ENCODE peak calls at places on chromosome 3, in seven cellular contexts. One of them, this sample, is unnamed.

GRCh38 chr3:44529927-44530326 is 25.1 kb upstream of the ZKSCAN7 start:
- DNase-seq in cardiac fibroblast: peak
- DNase-seq in retinal pigment epithelial cell: no peak
- DNase-seq in tibial artery: no peak
- DNase-seq in IMR-90: peak
- DNase-seq in fibroblast of pulmonary artery: peak
- DNase-seq in coronary artery: no peak
- DNase-seq in this sample: no peak

GRCh38 chr3:193674714-193675113 is 81.7 kb downstream of the OPA1 start:
- DNase-seq in cardiac fibroblast: no peak
- DNase-seq in retinal pigment epithelial cell: no peak
- DNase-seq in IMR-90: no peak
- DNase-seq in fibroblast of pulmonary artery: no peak
- DNase-seq in coronary artery: no peak
- DNase-seq in tibial artery: no peak
- DNase-seq in this sample: no peak

GRCh38 chr3:174253221-174253620 is 605.9 kb upstream of the NAALADL2 start:
- DNase-seq in coronary artery: no peak
- DNase-seq in cardiac fibroblast: no peak
- DNase-seq in fibroblast of pulmonary artery: no peak
- DNase-seq in retinal pigment epithelial cell: no peak
- DNase-seq in IMR-90: no peak
- DNase-seq in tibial artery: no peak
- DNase-seq in this sample: no peak

GRCh38 chr3:52339612-52340011 is 23.5 kb downstream of the DNAH1 start:
- DNase-seq in tibial artery: no peak
- DNase-seq in IMR-90: peak
- DNase-seq in fibroblast of pulmonary artery: peak
- DNase-seq in coronary artery: no peak
- DNase-seq in retinal pigment epithelial cell: peak
- DNase-seq in cardiac fibroblast: peak
- DNase-seq in this sample: peak

GRCh38 chr3:14156201-14156600 is 22.2 kb downstream of the XPC start:
- DNase-seq in tibial artery: no peak
- DNase-seq in coronary artery: no peak
- DNase-seq in IMR-90: no peak
- DNase-seq in fibroblast of pulmonary artery: no peak
- DNase-seq in retinal pigment epithelial cell: no peak
- DNase-seq in cardiac fibroblast: no peak
- DNase-seq in this sample: no peak

GRCh38 chr3:10387881-10388621 is 67.1 kb upstream of the SEC13 start:
- DNase-seq in coronary artery: no peak
- DNase-seq in IMR-90: peak
- DNase-seq in cardiac fibroblast: peak
- DNase-seq in fibroblast of pulmonary artery: peak
- DNase-seq in tibial artery: no peak
- DNase-seq in retinal pigment epithelial cell: no peak
- DNase-seq in this sample: no peak

GRCh38 chr3:119600732-119601131 is 3.0 kb downstream of the PLA1A start:
- DNase-seq in cardiac fibroblast: no peak
- DNase-seq in retinal pigment epithelial cell: no peak
- DNase-seq in coronary artery: no peak
- DNase-seq in fibroblast of pulmonary artery: no peak
- DNase-seq in IMR-90: no peak
- DNase-seq in tibial artery: no peak
- DNase-seq in this sample: no peak

GRCh38 chr3:23805881-23806321 is at the start of gene UBE2E1:
- DNase-seq in tibial artery: peak
- DNase-seq in cardiac fibroblast: peak
- DNase-seq in IMR-90: peak
- DNase-seq in coronary artery: peak
- DNase-seq in fibroblast of pulmonary artery: peak
- DNase-seq in retinal pigment epithelial cell: no peak
- DNase-seq in this sample: peak

GRCh38 chr3:12180218-12180617 is 21.5 kb upstream of the TIMP4 start:
- DNase-seq in fibroblast of pulmonary artery: peak
- DNase-seq in tibial artery: peak
- DNase-seq in cardiac fibroblast: peak
- DNase-seq in coronary artery: peak
- DNase-seq in retinal pigment epithelial cell: peak
- DNase-seq in IMR-90: peak
- DNase-seq in this sample: no peak

GRCh38 chr3:50605901-50606326 is 5.7 kb downstream of the CISH start:
- DNase-seq in retinal pigment epithelial cell: no peak
- DNase-seq in tibial artery: no peak
- DNase-seq in IMR-90: no peak
- DNase-seq in cardiac fibroblast: no peak
- DNase-seq in fibroblast of pulmonary artery: no peak
- DNase-seq in coronary artery: no peak
- DNase-seq in this sample: peak

GRCh38 chr3:171417813-171418212 is 42.4 kb downstream of the TNIK start:
- DNase-seq in fibroblast of pulmonary artery: peak
- DNase-seq in retinal pigment epithelial cell: peak
- DNase-seq in cardiac fibroblast: peak
- DNase-seq in tibial artery: no peak
- DNase-seq in IMR-90: peak
- DNase-seq in coronary artery: no peak
- DNase-seq in this sample: no peak

GRCh38 chr3:60403866-60404265 is 847.4 kb downstream of the FHIT start:
- DNase-seq in fibroblast of pulmonary artery: no peak
- DNase-seq in IMR-90: peak
- DNase-seq in tibial artery: no peak
- DNase-seq in retinal pigment epithelial cell: no peak
- DNase-seq in coronary artery: no peak
- DNase-seq in cardiac fibroblast: no peak
- DNase-seq in this sample: no peak

GRCh38 chr3:192188218-192188835 is 539.0 kb downstream of the FGF12 start:
- DNase-seq in cardiac fibroblast: peak
- DNase-seq in IMR-90: peak
- DNase-seq in fibroblast of pulmonary artery: peak
- DNase-seq in tibial artery: no peak
- DNase-seq in retinal pigment epithelial cell: peak
- DNase-seq in coronary artery: no peak
- DNase-seq in this sample: no peak

GRCh38 chr3:126658584-126658983 is 3.7 kb upstream of the TXNRD3 start:
- DNase-seq in tibial artery: no peak
- DNase-seq in coronary artery: no peak
- DNase-seq in fibroblast of pulmonary artery: no peak
- DNase-seq in retinal pigment epithelial cell: no peak
- DNase-seq in cardiac fibroblast: no peak
- DNase-seq in IMR-90: no peak
- DNase-seq in this sample: no peak

GRCh38 chr3:26100176-26100575 is 310.3 kb downstream of the OXSM start:
- DNase-seq in tibial artery: no peak
- DNase-seq in IMR-90: no peak
- DNase-seq in coronary artery: no peak
- DNase-seq in cardiac fibroblast: no peak
- DNase-seq in fibroblast of pulmonary artery: no peak
- DNase-seq in retinal pigment epithelial cell: no peak
- DNase-seq in this sample: no peak

GRCh38 chr3:98188553-98188952 is 22.1 kb downstream of the OR5H15 start:
- DNase-seq in cardiac fibroblast: peak
- DNase-seq in fibroblast of pulmonary artery: no peak
- DNase-seq in tibial artery: no peak
- DNase-seq in retinal pigment epithelial cell: no peak
- DNase-seq in coronary artery: no peak
- DNase-seq in IMR-90: no peak
- DNase-seq in this sample: no peak

GRCh38 chr3:171018151-171018935 is 8.2 kb downstream of the SLC2A2 start:
- DNase-seq in IMR-90: no peak
- DNase-seq in coronary artery: no peak
- DNase-seq in fibroblast of pulmonary artery: no peak
- DNase-seq in cardiac fibroblast: peak
- DNase-seq in retinal pigment epithelial cell: no peak
- DNase-seq in tibial artery: no peak
- DNase-seq in this sample: no peak

GRCh38 chr3:196994056-196994455 is 25.4 kb upstream of the PIGZ start:
- DNase-seq in cardiac fibroblast: no peak
- DNase-seq in retinal pigment epithelial cell: no peak
- DNase-seq in fibroblast of pulmonary artery: no peak
- DNase-seq in tibial artery: peak
- DNase-seq in coronary artery: no peak
- DNase-seq in IMR-90: no peak
- DNase-seq in this sample: peak

GRCh38 chr3:196997311-196997710 is 28.7 kb upstream of the PIGZ start:
- DNase-seq in fibroblast of pulmonary artery: no peak
- DNase-seq in IMR-90: no peak
- DNase-seq in coronary artery: no peak
- DNase-seq in tibial artery: peak
- DNase-seq in cardiac fibroblast: no peak
- DNase-seq in retinal pigment epithelial cell: no peak
- DNase-seq in this sample: peak

GRCh38 chr3:196996454-196997265 is 28.0 kb upstream of the PIGZ start:
- DNase-seq in IMR-90: no peak
- DNase-seq in retinal pigment epithelial cell: no peak
- DNase-seq in tibial artery: peak
- DNase-seq in coronary artery: no peak
- DNase-seq in fibroblast of pulmonary artery: no peak
- DNase-seq in cardiac fibroblast: no peak
- DNase-seq in this sample: no peak

GRCh38 chr3:196995027-196995426 is 26.4 kb upstream of the PIGZ start:
- DNase-seq in cardiac fibroblast: no peak
- DNase-seq in retinal pigment epithelial cell: no peak
- DNase-seq in coronary artery: no peak
- DNase-seq in fibroblast of pulmonary artery: no peak
- DNase-seq in tibial artery: peak
- DNase-seq in IMR-90: no peak
- DNase-seq in this sample: no peak

DNA sequence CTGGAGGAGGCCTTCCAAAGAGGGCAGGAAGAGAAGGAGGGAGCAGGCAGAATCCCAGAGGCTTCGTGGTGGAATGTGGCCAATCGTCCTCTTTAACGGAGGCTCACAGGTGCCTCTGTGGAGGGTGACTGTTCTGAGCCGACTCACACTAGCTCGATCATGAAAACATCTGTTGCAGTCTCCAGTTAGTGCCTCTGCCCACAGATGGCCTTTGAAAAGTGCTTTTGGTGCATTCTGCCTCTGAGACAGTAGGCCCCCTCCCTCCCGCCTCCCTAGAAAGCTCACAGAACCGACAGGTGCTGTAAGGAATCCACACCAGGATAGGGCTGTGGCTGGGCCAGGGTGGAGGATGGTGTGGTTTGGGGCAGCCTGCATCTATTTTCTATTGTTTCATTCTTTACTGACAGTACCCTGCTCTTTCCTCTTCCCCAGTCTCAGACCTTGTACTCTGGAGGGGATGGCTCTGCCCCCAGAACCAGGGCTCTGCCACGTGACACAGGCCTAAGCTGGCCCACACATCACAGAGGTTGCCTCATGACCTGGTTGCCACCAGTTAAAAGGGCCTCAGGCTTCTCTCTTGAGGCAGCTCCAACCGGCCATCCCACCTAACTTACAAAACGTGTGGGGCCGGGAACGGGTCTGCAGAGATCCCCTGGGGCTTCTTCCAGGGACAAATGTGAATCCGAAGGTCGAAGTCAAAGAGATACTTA is 27.2 kb upstream of the PIGZ start:
- DNase-seq in coronary artery: no peak
- DNase-seq in tibial artery: peak
- DNase-seq in cardiac fibroblast: no peak
- DNase-seq in fibroblast of pulmonary artery: no peak
- DNase-seq in retinal pigment epithelial cell: no peak
- DNase-seq in IMR-90: peak
- DNase-seq in this sample: peak
- TF ChIP-seq CTCF in coronary artery: no peak
- TF ChIP-seq CTCF in tibial artery: no peak
- TF ChIP-seq CTCF in cardiac fibroblast: no peak
- TF ChIP-seq CTCF in fibroblast of pulmonary artery: no peak
- TF ChIP-seq CTCF in retinal pigment epithelial cell: no peak
- TF ChIP-seq CTCF in IMR-90: no peak
- TF ChIP-seq CTCF in this sample: no peak

GRCh38 chr3:155360281-155360680 is 66.8 kb upstream of the STRIT1 start:
- DNase-seq in cardiac fibroblast: no peak
- DNase-seq in fibroblast of pulmonary artery: no peak
- DNase-seq in coronary artery: no peak
- DNase-seq in tibial artery: no peak
- DNase-seq in retinal pigment epithelial cell: no peak
- DNase-seq in IMR-90: no peak
- DNase-seq in this sample: no peak

GRCh38 chr3:155354658-155355057 is 61.2 kb upstream of the STRIT1 start:
- DNase-seq in cardiac fibroblast: no peak
- DNase-seq in fibroblast of pulmonary artery: no peak
- DNase-seq in retinal pigment epithelial cell: no peak
- DNase-seq in IMR-90: no peak
- DNase-seq in coronary artery: no peak
- DNase-seq in tibial artery: no peak
- DNase-seq in this sample: no peak

GRCh38 chr3:155352900-155353490 is 59.5 kb upstream of the STRIT1 start:
- DNase-seq in IMR-90: peak
- DNase-seq in fibroblast of pulmonary artery: peak
- DNase-seq in cardiac fibroblast: peak
- DNase-seq in retinal pigment epithelial cell: no peak
- DNase-seq in coronary artery: no peak
- DNase-seq in tibial artery: no peak
- DNase-seq in this sample: no peak

GRCh38 chr3:155356594-155357370 is 63.3 kb upstream of the STRIT1 start:
- DNase-seq in coronary artery: no peak
- DNase-seq in IMR-90: no peak
- DNase-seq in tibial artery: no peak
- DNase-seq in cardiac fibroblast: no peak
- DNase-seq in retinal pigment epithelial cell: no peak
- DNase-seq in fibroblast of pulmonary artery: peak
- DNase-seq in this sample: no peak
- TF ChIP-seq CTCF in coronary artery: no peak
- TF ChIP-seq CTCF in IMR-90: no peak
- TF ChIP-seq CTCF in tibial artery: no peak
- TF ChIP-seq CTCF in cardiac fibroblast: peak
- TF ChIP-seq CTCF in retinal pigment epithelial cell: peak
- TF ChIP-seq CTCF in fibroblast of pulmonary artery: no peak
- TF ChIP-seq CTCF in this sample: no peak

DNA sequence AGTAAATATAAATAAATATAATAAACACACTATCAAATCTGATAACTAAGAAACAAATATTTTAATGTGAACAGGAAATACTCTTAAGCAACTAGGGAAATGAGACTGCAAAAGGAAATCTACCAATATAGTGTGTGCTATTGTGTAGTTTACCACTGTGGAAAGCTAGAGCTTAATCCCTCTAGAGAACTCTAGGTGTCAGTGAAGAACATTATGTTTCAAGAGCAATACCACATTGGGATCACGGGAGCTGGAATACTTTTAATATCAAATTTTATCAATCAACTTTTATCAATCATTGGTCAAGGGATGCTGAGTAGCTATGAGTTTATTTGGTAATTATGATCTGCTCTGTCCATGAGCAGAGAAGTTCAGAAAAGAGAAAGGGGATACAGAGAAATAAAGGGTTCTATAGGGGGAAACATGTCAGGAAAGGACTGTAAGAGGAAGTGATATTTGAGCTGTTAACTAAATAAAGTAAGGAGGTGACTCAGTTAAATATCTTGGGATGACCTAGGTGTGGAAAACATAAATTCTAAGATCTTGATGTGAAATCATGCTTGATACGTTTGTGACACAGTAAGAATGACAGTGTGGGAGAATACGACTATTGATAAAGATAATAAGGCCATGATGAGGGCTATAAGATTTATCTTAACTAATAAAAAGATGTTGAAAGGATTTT is 762.2 kb upstream of the ALCAM start:
- DNase-seq in retinal pigment epithelial cell: no peak
- DNase-seq in IMR-90: peak
- DNase-seq in coronary artery: no peak
- DNase-seq in tibial artery: no peak
- DNase-seq in cardiac fibroblast: peak
- DNase-seq in fibroblast of pulmonary artery: peak
- DNase-seq in this sample: no peak
- TF ChIP-seq CTCF in retinal pigment epithelial cell: peak
- TF ChIP-seq CTCF in IMR-90: peak
- TF ChIP-seq CTCF in coronary artery: no peak
- TF ChIP-seq CTCF in tibial artery: no peak
- TF ChIP-seq CTCF in cardiac fibroblast: peak
- TF ChIP-seq CTCF in fibroblast of pulmonary artery: peak
- TF ChIP-seq CTCF in this sample: peak

GRCh38 chr3:159751754-159752153 is 236.9 kb upstream of the IL12A start:
- DNase-seq in fibroblast of pulmonary artery: no peak
- DNase-seq in retinal pigment epithelial cell: no peak
- DNase-seq in IMR-90: no peak
- DNase-seq in coronary artery: no peak
- DNase-seq in cardiac fibroblast: no peak
- DNase-seq in tibial artery: no peak
- DNase-seq in this sample: no peak
- TF ChIP-seq CTCF in fibroblast of pulmonary artery: no peak
- TF ChIP-seq CTCF in retinal pigment epithelial cell: no peak
- TF ChIP-seq CTCF in IMR-90: no peak
- TF ChIP-seq CTCF in coronary artery: no peak
- TF ChIP-seq CTCF in cardiac fibroblast: no peak
- TF ChIP-seq CTCF in tibial artery: no peak
- TF ChIP-seq CTCF in this sample: no peak